ENCODE peak calls at places on chromosomes 5 and 9, in six cellular contexts. H, M, K, B, V and E are unnamed samples.

GRCh38 chr5:57302164-57302563 is 128.3 kb downstream of the GPBP1 start:
- DNase-seq in H (no peak), M (peak; percentile 46), K (no peak), B (no peak), V (peak; percentile 82), E (no peak)

GRCh38 chr5:53045263-53045662 is 56.1 kb downstream of the ITGA2 start:
- DNase-seq in H (no peak), M (no peak), K (no peak), B (no peak), V (no peak), E (no peak)

GRCh38 chr9:123099042-123099441 is 65.6 kb downstream of the GPR21 start:
- DNase-seq in H (no peak), M (no peak), K (no peak), B (no peak), V (no peak), E (no peak)

GRCh38 chr9:69180670-69181069 is 6.6 kb downstream of the TJP2 start:
- DNase-seq in H (no peak), M (peak; percentile 97), K (peak; percentile 60), B (peak; percentile 64), V (peak; percentile 98), E (peak; percentile 73)

GRCh38 chr5:131766689-131767088 is 30.1 kb downstream of the FNIP1 start:
- DNase-seq in H (no peak), M (no peak), K (no peak), B (no peak), V (no peak), E (no peak)

GRCh38 chr9:38162332-38162985 is 93.4 kb upstream of the SHB start:
- DNase-seq in H (no peak), M (no peak), K (no peak), B (no peak), V (no peak), E (no peak)

GRCh38 chr5:68071731-68072130 is 143.8 kb upstream of the PIK3R1 start:
- DNase-seq in H (no peak), M (peak; percentile 25), K (no peak), B (no peak), V (no peak), E (no peak)

GRCh38 chr9:120532891-120533290 is 47.1 kb downstream of the CDK5RAP2 start:
- DNase-seq in H (no peak), M (no peak), K (no peak), B (no peak), V (no peak), E (no peak)

GRCh38 chr9:129063061-129063460 is 17.9 kb upstream of the DOLPP1 start:
- DNase-seq in H (no peak), M (no peak), K (no peak), B (no peak), V (no peak), E (no peak)
- H3K36me3 ChIP-seq in H (no peaks in the 10 kb centered on the region), M (peaks cover 15% of the 10 kb centered on the region), K (peaks cover 13% of the 10 kb centered on the region), B (peaks cover 71% of the 10 kb centered on the region), V (peaks cover 14% of the 10 kb centered on the region), E (peaks cover 9% of the 10 kb centered on the region)

GRCh38 chr9:130640681-130641080 is 23.7 kb upstream of the PRDM12 start:
- DNase-seq in H (peak; percentile 46), M (no peak), K (no peak), B (no peak), V (no peak), E (no peak)
- TF ChIP-seq CTCF in H (peak; percentile 49), M (no peak), K (no peak), B (no peak), V (no peak), E (no peak)

GRCh38 chr5:526456-527088 is 2.3 kb upstream of the SLC9A3 start:
- DNase-seq in H (no peak), M (no peak), K (no peak), B (no peak), V (no peak), E (no peak)

GRCh38 chr5:530001-530400 is 5.8 kb upstream of the SLC9A3 start:
- DNase-seq in H (no peak), M (peak; percentile 4), K (no peak), B (no peak), V (no peak), E (no peak)

GRCh38 chr5:525916-526315 is 1.7 kb upstream of the SLC9A3 start:
- DNase-seq in H (no peak), M (no peak), K (no peak), B (no peak), V (no peak), E (no peak)

GRCh38 chr5:528625-529511 is 4.6 kb upstream of the SLC9A3 start:
- DNase-seq in H (peak; percentile 38), M (no peak), K (no peak), B (no peak), V (no peak), E (peak; percentile 9)

DNA sequence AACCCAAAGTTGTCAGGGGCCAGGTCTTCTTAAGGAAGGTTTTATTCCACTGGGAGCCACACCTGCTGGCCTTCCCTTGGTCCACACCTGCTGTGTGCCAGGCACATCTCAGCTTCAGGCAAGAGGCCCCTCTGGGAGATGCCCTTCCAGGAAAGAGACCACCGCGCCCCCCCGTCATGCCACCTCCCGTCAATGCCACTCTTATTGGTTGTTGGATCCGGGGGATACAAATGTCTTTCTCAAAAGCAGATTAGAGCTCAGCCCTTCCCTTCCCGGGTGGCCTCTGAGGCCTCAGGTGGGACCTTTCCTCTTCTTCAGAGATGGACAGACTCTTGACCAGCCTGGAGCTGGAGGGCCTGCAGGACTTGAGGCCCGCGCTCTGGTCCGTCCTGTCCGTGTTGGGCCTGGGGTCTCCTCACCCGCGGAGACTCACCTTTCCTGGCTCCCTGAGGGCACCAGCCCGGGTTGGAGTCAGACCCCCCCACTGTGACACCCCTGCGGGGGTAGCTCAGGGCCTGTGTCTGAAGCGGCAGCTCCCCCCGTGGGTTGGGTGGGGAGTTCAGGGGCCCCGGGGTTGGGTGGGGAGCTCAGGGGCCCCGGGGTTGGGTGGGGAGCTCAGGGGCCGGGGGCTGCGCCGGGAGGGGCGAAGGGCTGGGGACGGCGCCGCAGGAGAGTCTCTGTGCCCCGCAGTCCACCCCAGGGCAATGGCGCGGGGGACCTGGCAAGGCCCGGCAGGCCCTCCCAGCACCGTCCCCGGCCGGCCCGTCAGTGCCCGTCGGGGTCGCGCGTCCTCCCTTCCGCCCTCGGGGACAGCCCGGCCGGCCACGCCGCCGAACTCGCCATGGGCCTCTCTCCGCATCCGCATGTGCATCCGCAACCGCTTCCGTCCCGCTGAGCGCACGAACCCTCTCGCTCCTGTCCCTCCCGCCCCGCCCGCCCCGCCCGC is 3.7 kb upstream of the SLC9A3 start:
- DNase-seq in H (peak; percentile 68), M (no peak), K (no peak), B (no peak), V (no peak), E (no peak)
- H3K4me1 ChIP-seq in H (peaks cover 5% of the 10 kb centered on the region), M (no peaks in the 10 kb centered on the region), K (peaks cover 19% of the 10 kb centered on the region), B (peaks cover 16% of the 10 kb centered on the region), V (no peaks in the 10 kb centered on the region), E (no peaks in the 10 kb centered on the region)

GRCh38 chr5:14401639-14402038 is 180.0 kb upstream of the OTULINL start:
- DNase-seq in H (no peak), M (no peak), K (no peak), B (no peak), V (no peak), E (peak; percentile 69)

GRCh38 chr5:14399054-14399657 is 182.4 kb upstream of the OTULINL start:
- DNase-seq in H (peak; percentile 72), M (peak; percentile 81), K (no peak), B (no peak), V (peak; percentile 31), E (peak; percentile 49)

GRCh38 chr5:14400611-14401010 is 181.0 kb upstream of the OTULINL start:
- DNase-seq in H (no peak), M (no peak), K (no peak), B (no peak), V (no peak), E (no peak)

GRCh38 chr5:14402424-14402823 is 179.2 kb upstream of the OTULINL start:
- DNase-seq in H (no peak), M (no peak), K (no peak), B (no peak), V (no peak), E (no peak)

DNA sequence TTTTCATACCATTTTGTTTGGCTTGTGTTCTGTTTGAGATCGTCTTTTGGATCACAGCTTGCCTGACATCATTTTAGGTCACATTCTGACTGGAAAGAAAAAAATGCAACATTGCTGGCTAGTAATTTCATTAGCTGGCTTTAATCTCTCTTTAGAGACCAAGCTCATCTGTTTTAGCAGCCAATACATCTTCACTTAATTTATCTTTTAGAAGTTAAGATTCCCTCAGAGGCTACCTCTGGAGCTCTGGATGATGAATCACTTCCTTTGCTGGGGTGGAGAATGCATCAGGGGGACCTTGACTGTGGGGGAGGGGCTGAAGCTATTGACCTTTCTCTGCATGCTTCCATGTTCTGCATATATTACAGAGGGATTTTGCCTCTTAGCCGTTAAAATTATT is 181.5 kb upstream of the OTULINL start:
- DNase-seq in H (no peak), M (no peak), K (no peak), B (no peak), V (no peak), E (peak; percentile 78)
- H3K36me3 ChIP-seq in H (peaks cover 8% of the 10 kb centered on the region), M (peaks cover 17% of the 10 kb centered on the region), K (peaks cover 7% of the 10 kb centered on the region), B (peaks cover 15% of the 10 kb centered on the region), V (peaks cover 20% of the 10 kb centered on the region), E (peaks cover 5% of the 10 kb centered on the region)

GRCh38 chr9:136399176-136400037 is 563 bp downstream of the SNAPC4 start:
- DNase-seq in H (peak; percentile 36), M (no peak), K (no peak), B (no peak), V (peak; percentile 26), E (no peak)
- TF ChIP-seq CTCF in H (no peak), M (no peak), K (no peak), B (no peak), V (no peak), E (no peak)

GRCh38 chr9:93280661-93281259 is 96.8 kb downstream of the WNK2 start:
- DNase-seq in H (no peak), M (no peak), K (no peak), B (no peak), V (peak; percentile 35), E (no peak)
- H3K4me1 ChIP-seq in H (no peaks in the 10 kb centered on the region), M (no peaks in the 10 kb centered on the region), K (no peaks in the 10 kb centered on the region), B (no peaks in the 10 kb centered on the region), V (peaks cover 12% of the 10 kb centered on the region), E (no peaks in the 10 kb centered on the region)

GRCh38 chr5:177194278-177194677 is 60.7 kb downstream of the NSD1 start:
- DNase-seq in H (peak; percentile 37), M (peak; percentile 88), K (no peak), B (peak; percentile 38), V (peak; percentile 80), E (peak; percentile 13)

GRCh38 chr5:177189965-177190364 is 56.4 kb downstream of the NSD1 start:
- DNase-seq in H (no peak), M (no peak), K (no peak), B (no peak), V (no peak), E (no peak)

GRCh38 chr5:177198738-177199137 is 65.2 kb downstream of the NSD1 start:
- DNase-seq in H (no peak), M (no peak), K (no peak), B (no peak), V (no peak), E (no peak)

GRCh38 chr5:177195307-177195952 is 61.9 kb downstream of the NSD1 start:
- DNase-seq in H (no peak), M (no peak), K (no peak), B (no peak), V (no peak), E (no peak)
- H3K36me3 ChIP-seq in H (peaks cover 62% of the 10 kb centered on the region), M (peaks cover 4% of the 10 kb centered on the region), K (peaks cover 21% of the 10 kb centered on the region), B (peaks cover 32% of the 10 kb centered on the region), V (peaks cover 12% of the 10 kb centered on the region), E (peaks cover 52% of the 10 kb centered on the region)

DNA sequence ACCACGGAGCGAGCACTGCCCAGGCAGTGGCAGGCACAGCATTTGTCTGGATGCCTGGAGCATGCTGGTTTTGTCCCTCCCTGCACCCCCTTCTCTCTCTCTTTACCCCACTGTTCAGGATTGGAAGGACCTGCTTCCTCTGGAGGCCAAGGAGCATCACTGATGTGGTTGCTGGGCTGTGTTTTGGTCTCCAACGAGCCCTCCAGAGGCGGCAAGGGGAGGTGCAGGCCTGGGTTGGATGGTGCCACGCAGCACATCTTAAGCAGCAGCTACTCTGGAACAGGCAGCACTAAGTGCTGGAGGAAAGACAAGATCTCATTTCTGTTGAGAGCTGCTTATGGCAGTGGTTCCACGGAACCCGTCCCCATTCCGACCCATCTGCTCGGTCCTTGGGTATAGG is 139.6 kb downstream of the CMYA5 start:
- DNase-seq in H (peak; percentile 83), M (no peak), K (no peak), B (no peak), V (no peak), E (peak; percentile 41)
- TF ChIP-seq CTCF in H (peak; percentile 63), M (peak; percentile 25), K (no peak), B (no peak), V (peak; percentile 26), E (peak; percentile 50)